ENCODE peak calls at places on chromosomes 2 and 18, in six cellular contexts. One of them, this sample, is unnamed.

GRCh38 chr2:50722828-50723227 is 309.1 kb downstream of the NRXN1 start:
- DNase-seq in cardiac fibroblast: no peak
- DNase-seq in choroid plexus epithelial cell: no peak
- DNase-seq in left lung: no peak
- DNase-seq in Karpas-422: no peak
- DNase-seq in kidney epithelial cell: no peak
- DNase-seq in this sample: no peak

GRCh38 chr18:59067873-59068272 is 71.8 kb upstream of the SEC11C start:
- DNase-seq in cardiac fibroblast: peak; percentile 55
- DNase-seq in choroid plexus epithelial cell: peak; percentile 55
- DNase-seq in left lung: no peak
- DNase-seq in Karpas-422: peak; percentile 57
- DNase-seq in kidney epithelial cell: no peak
- DNase-seq in this sample: no peak

GRCh38 chr18:42351455-42351854 is 396.4 kb downstream of the PIK3C3 start:
- DNase-seq in cardiac fibroblast: no peak
- DNase-seq in choroid plexus epithelial cell: no peak
- DNase-seq in left lung: no peak
- DNase-seq in Karpas-422: no peak
- DNase-seq in kidney epithelial cell: no peak
- DNase-seq in this sample: no peak

GRCh38 chr2:241223211-241224067 is 35.0 kb downstream of the ANO7 start:
- DNase-seq in cardiac fibroblast: peak; percentile 49
- DNase-seq in choroid plexus epithelial cell: no peak
- DNase-seq in left lung: no peak
- DNase-seq in Karpas-422: no peak
- DNase-seq in kidney epithelial cell: no peak
- DNase-seq in this sample: peak; percentile 42

GRCh38 chr2:169095631-169096105 is 26.3 kb downstream of the DHRS9 start:
- DNase-seq in cardiac fibroblast: peak; percentile 94
- DNase-seq in choroid plexus epithelial cell: peak; percentile 92
- DNase-seq in left lung: no peak
- DNase-seq in Karpas-422: no peak
- DNase-seq in kidney epithelial cell: peak; percentile 82
- DNase-seq in this sample: no peak

GRCh38 chr2:36357506-36358316 is 2.1 kb downstream of the CRIM1 start:
- DNase-seq in cardiac fibroblast: peak; percentile 85
- DNase-seq in choroid plexus epithelial cell: peak; percentile 91
- DNase-seq in left lung: peak; percentile 37
- DNase-seq in Karpas-422: no peak
- DNase-seq in kidney epithelial cell: peak; percentile 61
- DNase-seq in this sample: peak; percentile 62

GRCh38 chr2:225841314-225841713 is 441.8 kb downstream of the NYAP2 start:
- DNase-seq in cardiac fibroblast: peak; percentile 50
- DNase-seq in choroid plexus epithelial cell: peak; percentile 74
- DNase-seq in left lung: no peak
- DNase-seq in Karpas-422: no peak
- DNase-seq in kidney epithelial cell: no peak
- DNase-seq in this sample: no peak

GRCh38 chr2:190574169-190574568 is 39.6 kb upstream of the NEMP2 start:
- DNase-seq in cardiac fibroblast: peak; percentile 65
- DNase-seq in choroid plexus epithelial cell: peak; percentile 61
- DNase-seq in left lung: no peak
- DNase-seq in Karpas-422: no peak
- DNase-seq in kidney epithelial cell: no peak
- DNase-seq in this sample: no peak

GRCh38 chr2:45849491-45850283 is 198.2 kb downstream of the PRKCE start:
- DNase-seq in cardiac fibroblast: peak; percentile 73
- DNase-seq in choroid plexus epithelial cell: peak; percentile 58
- DNase-seq in left lung: no peak
- DNase-seq in Karpas-422: no peak
- DNase-seq in kidney epithelial cell: no peak
- DNase-seq in this sample: no peak

GRCh38 chr2:224940618-224941017 is 101.7 kb downstream of the DOCK10 start:
- DNase-seq in cardiac fibroblast: no peak
- DNase-seq in choroid plexus epithelial cell: no peak
- DNase-seq in left lung: no peak
- DNase-seq in Karpas-422: no peak
- DNase-seq in kidney epithelial cell: no peak
- DNase-seq in this sample: no peak

GRCh38 chr2:25576596-25576995 is 96.8 kb downstream of the DTNB start:
- DNase-seq in cardiac fibroblast: no peak
- DNase-seq in choroid plexus epithelial cell: no peak
- DNase-seq in left lung: no peak
- DNase-seq in Karpas-422: no peak
- DNase-seq in kidney epithelial cell: no peak
- DNase-seq in this sample: no peak

GRCh38 chr2:174590928-174591648 is 6.5 kb downstream of the WIPF1 start:
- DNase-seq in cardiac fibroblast: peak; percentile 39
- DNase-seq in choroid plexus epithelial cell: peak; percentile 22
- DNase-seq in left lung: no peak
- DNase-seq in Karpas-422: no peak
- DNase-seq in kidney epithelial cell: no peak
- DNase-seq in this sample: no peak

GRCh38 chr18:36186461-36187137 is 698 bp upstream of the MOCOS start:
- DNase-seq in cardiac fibroblast: peak; percentile 13
- DNase-seq in choroid plexus epithelial cell: no peak
- DNase-seq in left lung: peak; percentile 72
- DNase-seq in Karpas-422: no peak
- DNase-seq in kidney epithelial cell: no peak
- DNase-seq in this sample: peak; percentile 80

GRCh38 chr2:12879649-12880048 is 162.9 kb downstream of the TRIB2 start:
- DNase-seq in cardiac fibroblast: no peak
- DNase-seq in choroid plexus epithelial cell: no peak
- DNase-seq in left lung: no peak
- DNase-seq in Karpas-422: no peak
- DNase-seq in kidney epithelial cell: no peak
- DNase-seq in this sample: no peak

GRCh38 chr2:158204741-158205165 is 103.1 kb downstream of the UPP2 start:
- DNase-seq in cardiac fibroblast: peak; percentile 22
- DNase-seq in choroid plexus epithelial cell: peak; percentile 95
- DNase-seq in left lung: no peak
- DNase-seq in Karpas-422: no peak
- DNase-seq in kidney epithelial cell: no peak
- DNase-seq in this sample: no peak

GRCh38 chr2:196230460-196230859 is 59.1 kb upstream of the STK17B start:
- DNase-seq in cardiac fibroblast: no peak
- DNase-seq in choroid plexus epithelial cell: no peak
- DNase-seq in left lung: no peak
- DNase-seq in Karpas-422: no peak
- DNase-seq in kidney epithelial cell: no peak
- DNase-seq in this sample: no peak

GRCh38 chr2:70937866-70938579 is 2.3 kb downstream of the ATP6V1B1 start:
- DNase-seq in cardiac fibroblast: no peak
- DNase-seq in choroid plexus epithelial cell: no peak
- DNase-seq in left lung: no peak
- DNase-seq in Karpas-422: no peak
- DNase-seq in kidney epithelial cell: no peak
- DNase-seq in this sample: peak; percentile 51

GRCh38 chr18:57428221-57429150 is 6.7 kb upstream of the ONECUT2 start:
- DNase-seq in cardiac fibroblast: no peak
- DNase-seq in choroid plexus epithelial cell: no peak
- DNase-seq in left lung: no peak
- DNase-seq in Karpas-422: peak; percentile 19
- DNase-seq in kidney epithelial cell: no peak
- DNase-seq in this sample: no peak

GRCh38 chr2:103401621-103402020 is 639.8 kb downstream of the TMEM182 start:
- DNase-seq in cardiac fibroblast: peak; percentile 20
- DNase-seq in choroid plexus epithelial cell: peak; percentile 78
- DNase-seq in left lung: no peak
- DNase-seq in Karpas-422: no peak
- DNase-seq in kidney epithelial cell: peak; percentile 88
- DNase-seq in this sample: no peak

GRCh38 chr2:232887171-232887850 is 17.2 kb downstream of the SNORC start:
- DNase-seq in cardiac fibroblast: no peak
- DNase-seq in choroid plexus epithelial cell: peak; percentile 40
- DNase-seq in left lung: no peak
- DNase-seq in Karpas-422: no peak
- DNase-seq in kidney epithelial cell: no peak
- DNase-seq in this sample: no peak

GRCh38 chr2:195532628-195533271 is 124.3 kb upstream of the SLC39A10 start:
- DNase-seq in cardiac fibroblast: peak; percentile 66
- DNase-seq in choroid plexus epithelial cell: peak; percentile 68
- DNase-seq in left lung: no peak
- DNase-seq in Karpas-422: peak; percentile 64
- DNase-seq in kidney epithelial cell: peak; percentile 5
- DNase-seq in this sample: no peak

GRCh38 chr2:55743583-55743982 is 49.9 kb upstream of the PNPT1 start:
- DNase-seq in cardiac fibroblast: peak; percentile 89
- DNase-seq in choroid plexus epithelial cell: peak; percentile 84
- DNase-seq in left lung: no peak
- DNase-seq in Karpas-422: no peak
- DNase-seq in kidney epithelial cell: no peak
- DNase-seq in this sample: no peak

GRCh38 chr2:109487237-109487869 is 126.4 kb downstream of the SEPTIN10 start:
- DNase-seq in cardiac fibroblast: peak; percentile 54
- DNase-seq in choroid plexus epithelial cell: peak; percentile 72
- DNase-seq in left lung: no peak
- DNase-seq in Karpas-422: no peak
- DNase-seq in kidney epithelial cell: peak; percentile 67
- DNase-seq in this sample: no peak

GRCh38 chr2:107091163-107091864 is 205.3 kb upstream of the ST6GAL2 start:
- DNase-seq in cardiac fibroblast: peak; percentile 25
- DNase-seq in choroid plexus epithelial cell: peak; percentile 68
- DNase-seq in left lung: no peak
- DNase-seq in Karpas-422: no peak
- DNase-seq in kidney epithelial cell: peak; percentile 12
- DNase-seq in this sample: no peak

GRCh38 chr18:75221902-75222301 is 11.3 kb downstream of the TSHZ1 start:
- DNase-seq in cardiac fibroblast: no peak
- DNase-seq in choroid plexus epithelial cell: no peak
- DNase-seq in left lung: no peak
- DNase-seq in Karpas-422: no peak
- DNase-seq in kidney epithelial cell: no peak
- DNase-seq in this sample: no peak

GRCh38 chr18:32759768-32760167 is 13.1 kb downstream of the KLHL14 start:
- DNase-seq in cardiac fibroblast: no peak
- DNase-seq in choroid plexus epithelial cell: no peak
- DNase-seq in left lung: no peak
- DNase-seq in Karpas-422: peak; percentile 49
- DNase-seq in kidney epithelial cell: no peak
- DNase-seq in this sample: no peak

GRCh38 chr2:150742094-150742493 is 254.6 kb upstream of the RND3 start:
- DNase-seq in cardiac fibroblast: no peak
- DNase-seq in choroid plexus epithelial cell: no peak
- DNase-seq in left lung: no peak
- DNase-seq in Karpas-422: no peak
- DNase-seq in kidney epithelial cell: no peak
- DNase-seq in this sample: no peak

GRCh38 chr2:20575414-20575813 is 75.5 kb downstream of the HS1BP3 start:
- DNase-seq in cardiac fibroblast: no peak
- DNase-seq in choroid plexus epithelial cell: no peak
- DNase-seq in left lung: no peak
- DNase-seq in Karpas-422: no peak
- DNase-seq in kidney epithelial cell: no peak
- DNase-seq in this sample: no peak

GRCh38 chr2:20574423-20574911 is 76.4 kb downstream of the HS1BP3 start:
- DNase-seq in cardiac fibroblast: no peak
- DNase-seq in choroid plexus epithelial cell: no peak
- DNase-seq in left lung: no peak
- DNase-seq in Karpas-422: no peak
- DNase-seq in kidney epithelial cell: no peak
- DNase-seq in this sample: no peak

GRCh38 chr2:20576598-20577115 is 74.2 kb downstream of the HS1BP3 start:
- DNase-seq in cardiac fibroblast: peak; percentile 36
- DNase-seq in choroid plexus epithelial cell: peak; percentile 38
- DNase-seq in left lung: no peak
- DNase-seq in Karpas-422: peak; percentile 68
- DNase-seq in kidney epithelial cell: no peak
- DNase-seq in this sample: no peak

GRCh38 chr2:20574930-20575329 is 76.0 kb downstream of the HS1BP3 start:
- DNase-seq in cardiac fibroblast: no peak
- DNase-seq in choroid plexus epithelial cell: no peak
- DNase-seq in left lung: no peak
- DNase-seq in Karpas-422: no peak
- DNase-seq in kidney epithelial cell: no peak
- DNase-seq in this sample: no peak

GRCh38 chr2:20575935-20576597 is 74.8 kb downstream of the HS1BP3 start:
- DNase-seq in cardiac fibroblast: no peak
- DNase-seq in choroid plexus epithelial cell: no peak
- DNase-seq in left lung: no peak
- DNase-seq in Karpas-422: no peak
- DNase-seq in kidney epithelial cell: no peak
- DNase-seq in this sample: no peak
- H3K4me3 ChIP-seq in cardiac fibroblast: no peak overlapping the region
- H3K4me3 ChIP-seq in choroid plexus epithelial cell: no peak overlapping the region
- H3K4me3 ChIP-seq in left lung: no peak overlapping the region
- H3K4me3 ChIP-seq in Karpas-422: no peak overlapping the region
- H3K4me3 ChIP-seq in kidney epithelial cell: no peak overlapping the region
- H3K4me3 ChIP-seq in this sample: no peak overlapping the region

DNA sequence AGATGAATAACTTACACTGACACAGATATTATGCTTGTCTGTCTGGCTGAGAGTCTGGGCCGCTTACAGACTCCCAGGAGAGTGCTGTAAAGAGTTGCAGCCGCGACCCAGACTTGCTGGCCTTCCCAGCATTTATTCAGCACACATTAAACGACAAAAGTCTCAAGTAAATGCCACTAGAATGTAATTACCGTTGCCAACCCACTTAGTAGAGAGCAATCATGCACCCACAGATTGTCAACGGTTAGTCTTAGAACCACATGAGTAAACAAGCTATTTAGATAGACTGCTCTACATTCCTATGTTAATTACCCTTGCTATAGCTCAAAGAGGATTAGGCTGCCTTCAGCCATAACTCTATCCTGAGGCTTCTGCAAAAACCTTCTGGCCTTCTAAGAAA is 47.8 kb upstream of the C2orf74 start:
- DNase-seq in cardiac fibroblast: no peak
- DNase-seq in choroid plexus epithelial cell: no peak
- DNase-seq in left lung: no peak
- DNase-seq in Karpas-422: no peak
- DNase-seq in kidney epithelial cell: no peak
- DNase-seq in this sample: no peak
- H3K4me3 ChIP-seq in cardiac fibroblast: no peak overlapping the region
- H3K4me3 ChIP-seq in choroid plexus epithelial cell: no peak overlapping the region
- H3K4me3 ChIP-seq in left lung: no peak overlapping the region
- H3K4me3 ChIP-seq in Karpas-422: no peak overlapping the region
- H3K4me3 ChIP-seq in kidney epithelial cell: no peak overlapping the region
- H3K4me3 ChIP-seq in this sample: no peak overlapping the region

GRCh38 chr2:200373973-200374416 is 67.5 kb downstream of the SPATS2L start:
- DNase-seq in cardiac fibroblast: no peak
- DNase-seq in choroid plexus epithelial cell: no peak
- DNase-seq in left lung: no peak
- DNase-seq in Karpas-422: peak; percentile 45
- DNase-seq in kidney epithelial cell: no peak
- DNase-seq in this sample: no peak
- H3K4me3 ChIP-seq in cardiac fibroblast: no peak overlapping the region
- H3K4me3 ChIP-seq in choroid plexus epithelial cell: no peak overlapping the region
- H3K4me3 ChIP-seq in left lung: peak overlapping the region; percentile 26
- H3K4me3 ChIP-seq in Karpas-422: peak overlapping the region; percentile 7
- H3K4me3 ChIP-seq in kidney epithelial cell: no peak overlapping the region
- H3K4me3 ChIP-seq in this sample: no peak overlapping the region

DNA sequence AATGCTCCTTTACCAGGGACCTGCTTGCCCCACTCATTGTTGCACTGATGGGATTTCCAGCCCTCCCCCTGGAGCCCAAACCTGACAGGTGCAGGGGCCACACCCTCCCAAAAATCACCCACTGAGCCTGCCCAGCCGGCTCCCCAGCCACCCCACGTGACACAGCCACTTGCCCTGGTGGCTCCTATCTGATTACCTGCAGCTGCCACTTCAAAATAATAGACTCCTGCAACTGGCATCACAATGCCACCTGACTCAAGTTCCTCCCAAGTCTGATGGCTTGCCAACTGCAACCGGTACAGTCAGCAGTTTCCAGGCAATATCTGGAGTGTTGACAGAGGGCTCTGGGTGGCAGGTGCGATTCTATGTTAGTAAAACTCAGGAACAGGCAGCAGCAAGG is 66.2 kb downstream of the CRACDL start:
- DNase-seq in cardiac fibroblast: no peak
- DNase-seq in choroid plexus epithelial cell: no peak
- DNase-seq in left lung: peak; percentile 83
- DNase-seq in Karpas-422: no peak
- DNase-seq in kidney epithelial cell: no peak
- DNase-seq in this sample: no peak
- H3K4me3 ChIP-seq in cardiac fibroblast: no peak overlapping the region
- H3K4me3 ChIP-seq in choroid plexus epithelial cell: no peak overlapping the region
- H3K4me3 ChIP-seq in left lung: no peak overlapping the region
- H3K4me3 ChIP-seq in Karpas-422: no peak overlapping the region
- H3K4me3 ChIP-seq in kidney epithelial cell: no peak overlapping the region
- H3K4me3 ChIP-seq in this sample: no peak overlapping the region